ENCODE peak calls at places on chromosomes 1 and 21, in ten cellular contexts. T is activated naive CD4-positive, alpha-beta T cell treated with anti-CD3 and anti-CD28 coated beads, Interleukin-2, amount 10 ng/mL, durations not matched to agents 7 days and 5 days; F is CD8-positive, alpha-beta memory T cell; I is GM04504; W is mesothelial cell of epicardium; Q is esophagus muscularis mucosa; S is retinal pigment epithelial cell; U is NCI-H345; N is GM12891; M is activated CD4-positive, alpha-beta T cell treated with anti-CD3 and anti-CD28 coated beads for 24 hours. G is an unnamed sample.

GRCh38 chr1:96292141-96292540 is 429.4 kb upstream of the PTBP2 start:
- DNase-seq in T (no peak), F (no peak), I (no peak), W (no peak), Q (no peak), S (no peak), U (no peak), N (no peak), M (no peak), G (no peak)

GRCh38 chr1:201359031-201359872 is 18.2 kb downstream of the TNNT2 start:
- DNase-seq in T (no peak), F (no peak), I (no peak), W (no peak), Q (no peak), S (no peak), U (no peak), N (no peak), M (no peak), G (no peak)

GRCh38 chr1:149844650-149845255 is 54.6 kb upstream of the BOLA1 start:
- DNase-seq in T (no peak), F (no peak), I (no peak), W (no peak), Q (no peak), S (no peak), U (no peak), N (no peak), M (no peak), G (no peak)

GRCh38 chr1:241391926-241392710 is 35.1 kb upstream of the RGS7 start:
- DNase-seq in T (no peak), F (no peak), I (no peak), W (no peak), Q (peak), S (no peak), U (no peak), N (no peak), M (no peak), G (no peak)

GRCh38 chr1:40389871-40390560 is 16.5 kb downstream of the SMAP2 start:
- DNase-seq in T (peak), F (no peak), I (peak), W (no peak), Q (no peak), S (no peak), U (no peak), N (no peak), M (no peak), G (peak)

GRCh38 chr1:93710949-93711591 is 29.4 kb upstream of the BCAR3 start:
- DNase-seq in T (no peak), F (no peak), I (no peak), W (no peak), Q (no peak), S (no peak), U (no peak), N (no peak), M (no peak), G (no peak)

GRCh38 chr1:151043163-151043562 is 4.4 kb upstream of the C1orf56 start:
- DNase-seq in T (peak), F (no peak), I (no peak), W (no peak), Q (no peak), S (no peak), U (no peak), N (no peak), M (no peak), G (no peak)

GRCh38 chr1:214282696-214283225 is 1.8 kb downstream of the SMYD2 start:
- DNase-seq in T (peak), F (no peak), I (no peak), W (no peak), Q (no peak), S (no peak), U (no peak), N (no peak), M (no peak), G (no peak)

GRCh38 chr1:57424231-57425027 is 569 bp upstream of the DAB1 start:
- DNase-seq in T (no peak), F (no peak), I (no peak), W (no peak), Q (no peak), S (no peak), U (peak), N (no peak), M (no peak), G (peak)

GRCh38 chr1:24786191-24786590 is 40.9 kb downstream of the CLIC4 start:
- DNase-seq in T (no peak), F (no peak), I (no peak), W (no peak), Q (no peak), S (no peak), U (no peak), N (no peak), M (no peak), G (no peak)

GRCh38 chr21:34602061-34602460 is 12.9 kb downstream of the RCAN1 start:
- DNase-seq in T (no peak), F (no peak), I (no peak), W (no peak), Q (peak), S (no peak), U (peak), N (no peak), M (no peak), G (no peak)

GRCh38 chr1:167110586-167110985 is 16.7 kb downstream of the STYXL2 start:
- DNase-seq in T (peak), F (no peak), I (no peak), W (no peak), Q (no peak), S (no peak), U (no peak), N (no peak), M (no peak), G (no peak)

GRCh38 chr1:9267827-9268581 is 24.7 kb upstream of the SPSB1 start:
- DNase-seq in T (no peak), F (no peak), I (no peak), W (no peak), Q (no peak), S (no peak), U (no peak), N (no peak), M (no peak), G (no peak)

GRCh38 chr1:19185976-19186375 is 24.1 kb downstream of the UBR4 start:
- DNase-seq in T (no peak), F (no peak), I (no peak), W (no peak), Q (no peak), S (no peak), U (no peak), N (no peak), M (no peak), G (no peak)

GRCh38 chr1:94103608-94104007 is 17.3 kb downstream of the ABCA4 start:
- DNase-seq in T (no peak), F (no peak), I (no peak), W (no peak), Q (no peak), S (no peak), U (no peak), N (no peak), M (no peak), G (no peak)

GRCh38 chr1:116990612-116991151 is 10.9 kb upstream of the CD101 start:
- DNase-seq in T (no peak), F (no peak), I (no peak), W (no peak), Q (no peak), S (no peak), U (no peak), N (no peak), M (no peak), G (no peak)

GRCh38 chr1:18549896-18550295 is 69.2 kb downstream of the KLHDC7A start:
- DNase-seq in T (no peak), F (no peak), I (no peak), W (no peak), Q (no peak), S (no peak), U (no peak), N (no peak), M (no peak), G (no peak)

GRCh38 chr21:33262921-33263320 is 3.2 kb upstream of the IL10RB start:
- DNase-seq in T (no peak), F (no peak), I (no peak), W (no peak), Q (no peak), S (no peak), U (no peak), N (no peak), M (no peak), G (no peak)

GRCh38 chr21:33947451-33948095 is 32.0 kb upstream of the ATP5PO start:
- DNase-seq in T (peak), F (peak), I (peak), W (peak), Q (peak), S (peak), U (peak), N (no peak), M (peak), G (peak)

GRCh38 chr1:67788251-67788796 is 44.9 kb downstream of the GNG12 start:
- DNase-seq in T (no peak), F (no peak), I (no peak), W (no peak), Q (no peak), S (no peak), U (no peak), N (no peak), M (no peak), G (no peak)

GRCh38 chr1:173436831-173437428 is 40.2 kb upstream of the PRDX6 start:
- DNase-seq in T (no peak), F (no peak), I (no peak), W (no peak), Q (no peak), S (no peak), U (no peak), N (no peak), M (no peak), G (no peak)

GRCh38 chr1:35929730-35930592 is 944 bp upstream of the AGO3 start:
- DNase-seq in T (peak), F (peak), I (peak), W (peak), Q (peak), S (peak), U (peak), N (no peak), M (no peak), G (peak)

GRCh38 chr1:165912638-165913037 is 85.2 kb downstream of the UCK2 start:
- DNase-seq in T (no peak), F (no peak), I (no peak), W (no peak), Q (no peak), S (no peak), U (no peak), N (no peak), M (no peak), G (no peak)

GRCh38 chr21:37982496-37983318 is 66.5 kb upstream of the KCNJ6 start:
- DNase-seq in T (no peak), F (no peak), I (no peak), W (no peak), Q (no peak), S (no peak), U (no peak), N (no peak), M (no peak), G (no peak)

GRCh38 chr21:21101911-21102310 is 103.7 kb downstream of the NCAM2 start:
- DNase-seq in T (no peak), F (no peak), I (no peak), W (no peak), Q (no peak), S (peak), U (peak), N (no peak), M (no peak), G (no peak)

GRCh38 chr1:83097715-83098613 is 901.0 kb downstream of the TTLL7 start:
- DNase-seq in T (no peak), F (no peak), I (peak), W (no peak), Q (no peak), S (no peak), U (no peak), N (no peak), M (no peak), G (no peak)

G was measured in HFF-Myc.